ENCODE peak calls at places on chromosomes 1 and 21, in four cellular contexts. S, M, C and T are unnamed samples.

GRCh38 chr1:21750841-21751240 is 32.1 kb downstream of the USP48 start:
- DNase-seq in S (no peak), M (no peak), C (no peak), T (no peak)

GRCh38 chr21:36395353-36396111 is 10.3 kb downstream of the CHAF1B start:
- DNase-seq in M (no peak), S (no peak), C (no peak), T (no peak)

GRCh38 chr21:36697473-36698159 is 1.3 kb upstream of the SIM2 start:
- DNase-seq in C (no peak), S (no peak), M (no peak), T (no peak)

GRCh38 chr1:116855220-116855619 is 54.5 kb upstream of the PTGFRN start:
- DNase-seq in M (peak), C (no peak), S (peak), T (peak)

GRCh38 chr21:34116569-34116968 is 43.2 kb downstream of the MRPS6 start:
- DNase-seq in M (no peak), S (no peak), C (no peak), T (no peak)

GRCh38 chr1:17075470-17076255 is 21.8 kb upstream of the SDHB start:
- DNase-seq in C (no peak), S (no peak), M (no peak), T (no peak)

GRCh38 chr1:180722586-180722985 is 90.8 kb downstream of the XPR1 start:
- DNase-seq in C (no peak), S (no peak), M (no peak), T (peak)

GRCh38 chr1:55310517-55310927 is 95.4 kb upstream of the USP24 start:
- DNase-seq in C (no peak), M (no peak), S (no peak), T (no peak)

GRCh38 chr1:167563579-167564246 is 10.2 kb upstream of the CREG1 start:
- DNase-seq in C (no peak), M (no peak), S (no peak), T (no peak)